ENCODE peak calls at places on chromosomes 12 and 14, in five cellular contexts. One of them, this sample, is unnamed.

GRCh38 chr12:402127-402456 is 648 bp downstream of the CCDC77 start:
- DNase-seq in SJSA1: peak
- DNase-seq in non-pigmented ciliary epithelial cell: no peak
- DNase-seq in IMR-90: peak
- DNase-seq in SK-N-SH: peak
- DNase-seq in this sample: peak

GRCh38 chr12:116559330-116560080 is at the start of gene MAP1LC3B2:
- DNase-seq in IMR-90: peak
- DNase-seq in non-pigmented ciliary epithelial cell: peak
- DNase-seq in SJSA1: peak
- DNase-seq in SK-N-SH: no peak
- DNase-seq in this sample: peak

GRCh38 chr12:31880340-31880739 is 78.9 kb upstream of the RESF1 start:
- DNase-seq in IMR-90: no peak
- DNase-seq in SJSA1: no peak
- DNase-seq in SK-N-SH: no peak
- DNase-seq in non-pigmented ciliary epithelial cell: no peak
- DNase-seq in this sample: no peak

GRCh38 chr12:101570022-101570421 is 24.7 kb upstream of the MYBPC1 start:
- DNase-seq in SJSA1: no peak
- DNase-seq in SK-N-SH: peak
- DNase-seq in non-pigmented ciliary epithelial cell: peak
- DNase-seq in IMR-90: peak
- DNase-seq in this sample: peak

GRCh38 chr14:102827716-102828115 is 50.5 kb downstream of the TRAF3 start:
- DNase-seq in SJSA1: no peak
- DNase-seq in non-pigmented ciliary epithelial cell: no peak
- DNase-seq in SK-N-SH: no peak
- DNase-seq in IMR-90: peak
- DNase-seq in this sample: no peak

GRCh38 chr14:49861581-49861922 is 9.0 kb upstream of the NEMF start:
- DNase-seq in non-pigmented ciliary epithelial cell: peak
- DNase-seq in SJSA1: peak
- DNase-seq in IMR-90: peak
- DNase-seq in SK-N-SH: peak
- DNase-seq in this sample: peak

GRCh38 chr14:64581817-64582216 is 32.1 kb downstream of the PPP1R36 start:
- DNase-seq in SJSA1: no peak
- DNase-seq in IMR-90: no peak
- DNase-seq in non-pigmented ciliary epithelial cell: no peak
- DNase-seq in SK-N-SH: no peak
- DNase-seq in this sample: no peak

GRCh38 chr12:98864363-98864762 is 219.3 kb downstream of the APAF1 start:
- DNase-seq in non-pigmented ciliary epithelial cell: no peak
- DNase-seq in SK-N-SH: no peak
- DNase-seq in SJSA1: no peak
- DNase-seq in IMR-90: no peak
- DNase-seq in this sample: no peak

GRCh38 chr12:46401703-46402102 is 29.1 kb upstream of the SLC38A2 start:
- DNase-seq in non-pigmented ciliary epithelial cell: no peak
- DNase-seq in SJSA1: peak
- DNase-seq in IMR-90: peak
- DNase-seq in SK-N-SH: no peak
- DNase-seq in this sample: peak

GRCh38 chr12:49646871-49647270 is 23.5 kb downstream of the PRPF40B start:
- DNase-seq in SK-N-SH: no peak
- DNase-seq in SJSA1: no peak
- DNase-seq in non-pigmented ciliary epithelial cell: no peak
- DNase-seq in IMR-90: no peak
- DNase-seq in this sample: no peak